ENCODE peak calls at places on chromosome 19, in nine cellular contexts. B is iPS DF 6.9; T is CD8-positive, alpha-beta T cell; L is pancreas; W is A673; P is sigmoid colon; X is CD8-positive, alpha-beta memory T cell; I is fibroblast of lung; M is mammary epithelial cell. G is an unnamed sample. For H3K4me1 and H3K36me3, the result is how much of the 10 kb centered on the place peaks cover.

GRCh38 chr19:17243854-17244617 is 1.7 kb downstream of the NR2F6 start:
- DNase-seq in B (no peak), M (peak), X (no peak), W (no peak), I (no peak), L (peak), T (no peak), P (no peak), G (peak)

GRCh38 chr19:31127132-31127967 is 221.9 kb downstream of the TSHZ3 start:
- DNase-seq in X (no peak), L (no peak), M (peak), W (peak), P (peak), B (no peak), T (no peak), I (peak), G (no peak)

GRCh38 chr19:51183629-51184028 is 41.3 kb upstream of the CD33 start:
- DNase-seq in P (no peak), L (no peak), W (no peak), I (no peak), X (no peak), M (no peak), B (no peak), T (no peak), G (no peak)

GRCh38 chr19:13906525-13906904 is 514 bp downstream of the CC2D1A start:
- DNase-seq in M (peak), P (no peak), B (no peak), I (no peak), T (no peak), X (no peak), L (peak), W (no peak), G (no peak)

GRCh38 chr19:30222428-30222873 is 149.7 kb upstream of the ZNF536 start:
- DNase-seq in P (no peak), B (no peak), W (peak), T (no peak), X (no peak), M (no peak), L (no peak), I (no peak), G (no peak)

GRCh38 chr19:48989701-48990291 is 3.3 kb downstream of the GYS1 start:
- DNase-seq in T (no peak), W (no peak), X (no peak), M (no peak), L (no peak), I (no peak), P (no peak), B (no peak), G (peak)

GRCh38 chr19:41030651-41031050 is 39.6 kb downstream of the CYP2B6 start:
- DNase-seq in T (peak), M (no peak), B (no peak), L (no peak), P (no peak), W (no peak), X (no peak), I (no peak), G (no peak)

GRCh38 chr19:8180018-8180417 is 29.2 kb upstream of the CERS4 start:
- DNase-seq in M (no peak), X (no peak), I (no peak), L (no peak), T (no peak), W (no peak), B (no peak), P (no peak), G (no peak)

GRCh38 chr19:42468273-42468796 is 25.6 kb upstream of the CXCL17 start:
- DNase-seq in P (no peak), X (no peak), B (no peak), W (peak), M (peak), T (no peak), L (no peak), I (peak), G (no peak)

GRCh38 chr19:47503130-47503822 is 11.6 kb downstream of the NAPA start:
- DNase-seq in W (no peak), I (no peak), M (no peak), L (no peak), B (no peak), P (no peak), T (no peak), X (no peak), G (no peak)

GRCh38 chr19:48739400-48739825 is 997 bp downstream of the RASIP1 start:
- DNase-seq in W (no peak), I (no peak), T (no peak), P (no peak), X (no peak), M (no peak), L (peak), B (no peak), G (no peak)

GRCh38 chr19:30567535-30568232 is 195.5 kb downstream of the ZNF536 start:
- DNase-seq in T (no peak), W (peak), M (no peak), B (no peak), I (no peak), X (no peak), P (no peak), L (no peak), G (no peak)

GRCh38 chr19:13622727-13623126 is 116.4 kb upstream of the CACNA1A start:
- DNase-seq in P (no peak), L (no peak), B (no peak), X (no peak), M (no peak), T (no peak), I (no peak), W (no peak), G (no peak)

GRCh38 chr19:46000497-46001246 is 5.4 kb downstream of the CCDC61 start:
- DNase-seq in I (no peak), P (no peak), L (peak), W (peak), M (no peak), T (peak), B (no peak), X (peak), G (no peak)

GRCh38 chr19:7272856-7273578 is 21.2 kb downstream of the INSR start:
- DNase-seq in P (no peak), W (no peak), M (no peak), X (no peak), T (no peak), L (no peak), I (no peak), B (no peak), G (no peak)

GRCh38 chr19:18762125-18763023 is 28.7 kb downstream of the COMP start:
- DNase-seq in L (peak), P (peak), M (peak), T (no peak), B (no peak), X (no peak), I (peak), W (no peak), G (peak)

GRCh38 chr19:14916848-14917247 is 24.4 kb upstream of the OR7C2 start:
- DNase-seq in W (no peak), T (no peak), X (no peak), M (no peak), L (no peak), B (peak), I (no peak), P (no peak), G (no peak)

GRCh38 chr19:3099347-3100145 is 5.4 kb downstream of the GNA11 start:
- DNase-seq in X (no peak), M (no peak), B (no peak), W (no peak), T (no peak), I (no peak), P (no peak), L (no peak), G (no peak)

GRCh38 chr19:3098515-3099346 is 4.6 kb downstream of the GNA11 start:
- DNase-seq in X (peak), P (peak), T (no peak), L (no peak), B (no peak), I (no peak), M (peak), W (no peak), G (peak)

GRCh38 chr19:3102239-3103140 is 8.3 kb downstream of the GNA11 start:
- DNase-seq in B (no peak), M (no peak), T (no peak), X (no peak), P (no peak), W (no peak), I (no peak), L (no peak), G (no peak)

GRCh38 chr19:3100331-3100730 is 6.2 kb downstream of the GNA11 start:
- DNase-seq in M (no peak), P (no peak), W (no peak), B (no peak), L (no peak), T (no peak), X (no peak), I (no peak), G (no peak)

GRCh38 chr19:3100747-3101730 is 6.9 kb downstream of the GNA11 start:
- DNase-seq in I (no peak), W (no peak), X (no peak), M (no peak), P (no peak), B (no peak), T (no peak), L (no peak), G (no peak)
- H3K4me1 ChIP-seq in I (under half), W (under half), X (under half), M (under half), P (half or more), B (under half), T (under half), L (under half), G (half or more)

GRCh38 chr19:10782795-10783194 is 53.2 kb downstream of the TMED1 start:
- DNase-seq in X (no peak), T (no peak), M (no peak), P (no peak), L (no peak), I (no peak), W (no peak), B (no peak), G (no peak)

GRCh38 chr19:10784257-10784656 is 51.8 kb downstream of the TMED1 start:
- DNase-seq in P (no peak), M (no peak), X (no peak), I (no peak), B (no peak), L (no peak), W (no peak), T (no peak), G (no peak)

GRCh38 chr19:10774893-10775292 is 57.0 kb downstream of the DNM2 start:
- DNase-seq in M (no peak), T (no peak), B (no peak), L (no peak), W (no peak), X (no peak), I (no peak), P (no peak), G (no peak)

GRCh38 chr19:10776900-10777650 is 58.9 kb downstream of the TMED1 start:
- DNase-seq in B (no peak), L (no peak), M (no peak), X (no peak), I (no peak), W (no peak), T (no peak), P (no peak), G (no peak)

GRCh38 chr19:10780368-10780767 is 55.6 kb downstream of the TMED1 start:
- DNase-seq in P (peak), I (peak), T (no peak), M (no peak), X (no peak), B (no peak), L (no peak), W (no peak), G (no peak)
- H3K36me3 ChIP-seq in P (half or more), I (under half), T (under half), M (under half), X (half or more), B (under half), L (half or more), W (under half), G (under half)

GRCh38 chr19:4711211-4711610 is 12.4 kb downstream of the DPP9 start:
- DNase-seq in P (no peak), T (no peak), X (no peak), L (no peak), B (no peak), M (no peak), I (no peak), W (no peak), G (no peak)
- H3K4me1 ChIP-seq in P (under half), T (under half), X (under half), L (under half), B (under half), M (half or more), I (under half), W (under half), G (half or more)

DNA sequence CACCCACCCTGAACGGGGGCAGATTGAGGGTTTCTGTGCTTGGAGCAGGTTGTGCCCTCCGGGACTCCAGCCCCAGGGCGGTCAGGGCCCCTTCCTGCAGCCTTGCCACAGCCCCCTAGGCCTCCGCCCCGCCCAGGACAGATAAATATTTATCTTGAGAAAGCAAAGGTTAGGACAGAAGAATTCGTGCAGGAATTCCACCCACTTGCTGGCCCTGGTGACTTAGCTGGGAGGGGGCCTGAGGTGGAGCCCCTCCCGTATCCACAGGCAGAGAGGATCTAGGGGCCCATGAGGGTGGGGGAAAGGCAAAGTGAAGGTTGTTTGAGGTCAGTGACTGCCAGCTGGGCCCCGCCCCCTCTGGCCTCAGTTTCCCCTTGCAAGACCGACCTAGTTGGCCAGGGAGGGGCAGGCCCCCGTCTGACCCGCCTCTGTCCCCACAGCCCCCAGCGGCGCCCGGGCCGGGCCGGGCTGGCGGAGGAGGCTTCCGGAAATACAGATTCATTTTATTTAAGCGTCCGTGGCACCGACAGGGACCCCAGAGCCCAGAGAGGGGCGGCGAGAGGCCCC is 5.2 kb downstream of the MIDN start:
- DNase-seq in X (no peak), B (no peak), W (no peak), T (no peak), M (no peak), P (no peak), I (peak), L (peak), G (no peak)
- H3K36me3 ChIP-seq in X (under half), B (under half), W (half or more), T (under half), M (under half), P (under half), I (half or more), L (under half), G (under half)

DNA sequence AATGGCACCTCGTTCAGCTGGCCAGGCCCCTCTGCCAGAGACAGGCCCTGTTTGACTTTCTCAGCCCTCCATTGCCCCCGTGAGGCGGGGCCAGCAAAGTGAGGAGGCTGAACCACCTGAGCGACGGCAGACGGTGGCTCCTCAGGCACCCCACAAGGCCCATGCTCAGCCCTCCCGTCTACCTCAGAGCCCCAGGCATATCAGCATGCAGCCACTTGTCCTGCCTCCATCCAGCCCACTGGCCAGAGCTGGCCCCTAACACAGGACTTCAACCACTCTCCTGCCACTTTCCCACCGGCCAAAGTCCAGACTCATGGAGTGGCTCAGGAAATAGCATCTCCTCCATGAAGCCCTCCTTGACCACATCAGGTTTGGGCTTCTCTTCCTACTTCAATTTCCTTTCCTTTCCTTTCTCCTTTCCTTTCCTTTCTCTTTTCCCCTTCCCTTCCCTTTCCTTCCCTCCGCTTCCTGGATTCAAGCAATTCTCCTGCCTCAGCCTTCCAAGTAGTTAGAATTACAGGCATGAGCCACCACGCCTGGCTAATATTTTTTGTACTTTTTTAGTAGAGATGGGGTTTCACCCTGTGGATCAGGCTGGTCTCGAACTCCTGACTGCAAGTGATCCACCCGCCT is 9.3 kb downstream of the SLC7A10 start:
- DNase-seq in X (no peak), I (no peak), P (no peak), W (no peak), T (no peak), M (no peak), L (no peak), B (no peak), G (no peak)
- H3K4me1 ChIP-seq in X (under half), I (under half), P (under half), W (under half), T (under half), M (under half), L (under half), B (under half), G (under half)

G was measured in psoas muscle.